ENCODE peak calls at places on chromosomes 1 and 21, in six cellular contexts. E, A, G, O, T and S are unnamed samples. For H3K4me1, the result is how much of the 10 kb centered on the place peaks cover.

GRCh38 chr1:15540201-15540600 is 13.6 kb downstream of the DNAJC16 start:
- DNase-seq in E (no peak), A (no peak), O (peak), T (no peak), G (no peak), S (no peak)

GRCh38 chr1:85992756-85993155 is 163.8 kb downstream of the COL24A1 start:
- DNase-seq in A (no peak), E (peak), T (no peak), O (peak), G (no peak), S (no peak)

GRCh38 chr1:231279081-231279480 is 38.1 kb downstream of the GNPAT start:
- DNase-seq in O (peak), E (peak), G (no peak), T (no peak), A (no peak), S (no peak)

GRCh38 chr1:211579434-211580302 is 707 bp upstream of the SLC30A1 start:
- DNase-seq in O (peak), A (peak), T (no peak), E (no peak), G (no peak), S (no peak)

GRCh38 chr1:111733183-111733995 is 5.8 kb downstream of the INKA2 start:
- DNase-seq in G (peak), A (no peak), T (peak), E (peak), O (peak), S (peak)

GRCh38 chr1:156073740-156074139 is 8.5 kb downstream of the MEX3A start:
- DNase-seq in T (no peak), O (no peak), E (no peak), G (no peak), A (no peak), S (no peak)

GRCh38 chr1:21261551-21262281 is 28.5 kb downstream of the ECE1 start:
- DNase-seq in O (peak), E (peak), A (peak), T (peak), G (peak), S (peak)

GRCh38 chr1:145918992-145919939 is 749 bp upstream of the PEX11B start:
- DNase-seq in G (peak), E (peak), A (peak), O (peak), T (peak), S (peak)

GRCh38 chr1:32361674-32362473 is 411 bp downstream of the FAM229A start:
- DNase-seq in T (no peak), G (peak), A (peak), E (peak), O (no peak), S (peak)

GRCh38 chr1:119551218-119551617 is 44.2 kb downstream of the HSD3B1 start:
- DNase-seq in G (no peak), T (no peak), O (no peak), A (no peak), E (no peak), S (no peak)

GRCh38 chr1:78141522-78142231 is 95.9 kb downstream of the GIPC2 start:
- DNase-seq in O (no peak), E (no peak), T (no peak), G (no peak), A (no peak), S (no peak)

GRCh38 chr1:42690477-42691156 is 8.4 kb downstream of the YBX1 start:
- DNase-seq in O (peak), G (no peak), A (no peak), T (no peak), E (peak), S (no peak)

GRCh38 chr1:180571060-180571831 is 12.5 kb downstream of the OVAAL start:
- DNase-seq in E (no peak), T (no peak), O (peak), A (no peak), G (no peak), S (no peak)

GRCh38 chr1:46171872-46172271 is 3.0 kb upstream of the TSPAN1 start:
- DNase-seq in O (no peak), G (no peak), E (no peak), A (peak), T (no peak), S (no peak)

GRCh38 chr1:53294557-53294956 is 33.3 kb downstream of the LRP8 start:
- DNase-seq in E (no peak), O (peak), G (no peak), T (no peak), A (no peak), S (no peak)

GRCh38 chr1:2644171-2644570 is 11.4 kb upstream of the MMEL1 start:
- DNase-seq in A (peak), E (no peak), T (no peak), O (no peak), G (peak), S (no peak)

GRCh38 chr1:52996653-52997052 is 65.4 kb upstream of the PODN start:
- DNase-seq in O (peak), E (no peak), G (no peak), A (no peak), T (no peak), S (no peak)

GRCh38 chr1:99328171-99328570 is 63.9 kb downstream of the PLPPR4 start:
- DNase-seq in E (no peak), G (no peak), T (no peak), A (no peak), O (no peak), S (no peak)

GRCh38 chr1:112524251-112524650 is 15.5 kb downstream of the WNT2B start:
- DNase-seq in O (no peak), A (no peak), T (no peak), E (no peak), G (no peak), S (peak)

GRCh38 chr1:181754103-181754502 is 270.8 kb downstream of the CACNA1E start:
- DNase-seq in G (no peak), O (no peak), A (no peak), E (no peak), T (no peak), S (no peak)

GRCh38 chr1:106406114-106406513 is 650.4 kb upstream of the PRMT6 start:
- DNase-seq in G (no peak), T (no peak), A (no peak), E (no peak), O (no peak), S (no peak)

GRCh38 chr21:20004353-20004752 is 993.9 kb upstream of the NCAM2 start:
- DNase-seq in A (no peak), E (peak), T (no peak), O (no peak), G (no peak), S (no peak)

GRCh38 chr1:166740668-166741276 is 98.5 kb upstream of the POGK start:
- DNase-seq in T (no peak), E (no peak), A (no peak), G (no peak), O (no peak), S (no peak)

GRCh38 chr1:200334661-200335256 is 75.1 kb downstream of the ZNF281 start:
- DNase-seq in T (no peak), O (no peak), E (no peak), G (no peak), A (no peak), S (no peak)

GRCh38 chr1:174875306-174875705 is 124.4 kb upstream of the CACYBP start:
- DNase-seq in E (no peak), A (peak), G (peak), T (no peak), O (no peak), S (no peak)

GRCh38 chr1:173482683-173483082 is 5.5 kb downstream of the PRDX6 start:
- DNase-seq in T (no peak), A (no peak), O (no peak), E (no peak), G (no peak), S (no peak)

GRCh38 chr1:202023033-202023433 is 12.6 kb downstream of the ELF3 start:
- DNase-seq in G (peak), A (peak), O (no peak), E (no peak), T (no peak), S (no peak)

GRCh38 chr21:17454315-17455027 is 58.4 kb upstream of the CXADR start:
- DNase-seq in T (no peak), O (peak), A (no peak), E (peak), G (no peak), S (peak)

GRCh38 chr1:94628174-94628843 is 86.8 kb upstream of the F3 start:
- DNase-seq in A (no peak), T (peak), E (no peak), O (no peak), G (no peak), S (no peak)

GRCh38 chr1:117609471-117609911 is 3.6 kb downstream of the TENT5C start:
- DNase-seq in O (peak), T (no peak), G (no peak), E (no peak), A (no peak), S (peak)
- H3K4me1 ChIP-seq in O (under half), T (under half), G (under half), E (under half), A (half or more), S (under half)

GRCh38 chr1:228905579-228905978 is 170.3 kb downstream of the RHOU start:
- DNase-seq in T (no peak), A (no peak), G (no peak), O (no peak), E (no peak), S (no peak)
- TF ChIP-seq POLR2A in T (no peak), A (no peak), G (no peak), O (no peak), E (no peak), S (no peak)

GRCh38 chr1:151613275-151613867 is 1.5 kb downstream of the SNX27 start:
- DNase-seq in G (no peak), E (no peak), O (no peak), A (no peak), T (no peak), S (peak)
- H3K4me1 ChIP-seq in G (under half), E (under half), O (under half), A (half or more), T (half or more), S (under half)

GRCh38 chr1:204494281-204495077 is at the start of gene PIK3C2B:
- DNase-seq in A (peak), E (peak), T (peak), O (peak), G (peak), S (peak)
- TF ChIP-seq POLR2A in A (no peak), E (peak), T (peak), O (peak), G (peak), S (peak)

GRCh38 chr1:184485731-184486723 is 99.2 kb downstream of the C1orf21 start:
- DNase-seq in E (no peak), T (no peak), G (no peak), O (peak), A (no peak), S (no peak)

GRCh38 chr1:184487561-184488200 is 100.9 kb downstream of the C1orf21 start:
- DNase-seq in T (no peak), G (no peak), A (no peak), E (no peak), O (peak), S (no peak)

GRCh38 chr1:184492543-184492942 is 105.7 kb downstream of the C1orf21 start:
- DNase-seq in O (peak), T (no peak), G (no peak), A (no peak), E (no peak), S (no peak)

GRCh38 chr1:184486761-184487445 is 100.1 kb downstream of the C1orf21 start:
- DNase-seq in E (no peak), A (no peak), G (no peak), T (no peak), O (no peak), S (no peak)

GRCh38 chr1:184489908-184490307 is 103.1 kb downstream of the C1orf21 start:
- DNase-seq in A (no peak), O (no peak), E (no peak), T (no peak), G (no peak), S (no peak)
- H3K4me1 ChIP-seq in A (half or more), O (under half), E (under half), T (half or more), G (under half), S (under half)

DNA sequence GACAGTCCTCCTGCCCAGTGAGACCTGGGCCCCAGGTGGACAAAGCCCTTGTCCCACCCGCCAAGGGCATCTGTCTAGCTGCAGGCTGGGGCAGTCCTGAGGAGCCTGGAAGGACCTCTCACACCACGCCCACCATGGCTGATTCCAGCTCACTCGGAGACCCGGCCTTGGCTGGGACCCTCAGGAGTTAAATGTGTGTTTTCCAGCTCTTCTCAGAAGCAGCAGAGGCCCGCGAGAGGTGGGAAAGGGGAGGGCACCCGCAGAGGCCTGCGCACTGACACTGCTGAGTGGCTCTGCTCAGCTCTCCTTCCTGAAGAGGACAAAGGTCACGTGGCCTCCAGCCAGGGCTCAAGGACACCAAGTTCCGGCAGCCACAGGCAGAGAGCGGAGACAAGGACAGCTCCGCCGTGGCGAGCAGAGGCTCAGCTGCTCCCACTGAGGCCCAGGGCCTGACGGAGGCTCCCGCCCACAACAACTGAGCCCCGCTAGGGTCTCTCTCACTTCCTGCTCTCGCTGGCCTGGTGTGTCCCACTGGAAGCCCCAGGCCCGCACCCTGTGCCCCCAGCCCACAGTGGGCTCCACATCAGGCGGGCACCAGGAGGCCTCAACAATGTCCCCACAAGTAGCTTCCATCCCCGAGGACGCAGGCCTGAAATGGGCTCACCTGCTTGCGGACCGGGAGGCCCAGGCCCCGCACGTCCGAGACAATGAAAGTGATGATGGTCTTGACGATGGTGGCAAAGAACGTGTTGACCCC is 16.9 kb downstream of the SLC19A1 start:
- DNase-seq in G (peak), O (no peak), A (peak), T (peak), E (no peak), S (peak)
- TF ChIP-seq POLR2A in G (peak), O (no peak), A (no peak), T (no peak), E (no peak), S (no peak)

DNA sequence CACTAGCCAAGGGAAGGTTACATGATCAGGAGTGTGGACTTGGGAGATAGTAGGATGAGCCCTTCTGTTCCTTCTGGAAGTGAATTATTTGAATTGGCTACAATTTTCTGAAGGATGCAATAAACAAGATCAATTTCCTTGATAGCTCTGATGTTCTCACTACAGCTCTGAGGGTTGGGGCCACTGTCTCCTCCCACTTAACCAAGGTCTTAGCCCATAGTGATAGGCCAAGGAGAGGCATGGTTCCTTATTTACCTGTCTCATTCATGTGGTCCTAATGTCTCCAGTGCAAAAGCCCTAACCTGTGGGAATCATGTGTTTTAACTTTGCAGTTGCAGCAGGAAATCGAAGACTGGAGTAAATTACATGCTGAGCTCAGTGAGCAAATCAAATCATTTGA is 34.8 kb downstream of the MIA3 start:
- DNase-seq in E (no peak), O (no peak), T (no peak), G (no peak), A (no peak), S (no peak)
- H3K4me1 ChIP-seq in E (under half), O (under half), T (under half), G (under half), A (under half), S (under half)